ENCODE peak calls at places on chromosomes 13 and 19, in ten cellular contexts. N is fibroblast of villous mesenchyme; M is nephron progenitor cell; G is activated CD8-positive, alpha-beta memory T cell treated with anti-CD3 and anti-CD28 coated beads for 1 hour; D is activated naive CD8-positive, alpha-beta T cell treated with anti-CD3 and anti-CD28 coated beads, Interleukin-2, amount 50 U/mL, for 24 hours; C is dermis microvascular lymphatic vessel endothelial cell; O is stimulated activated CD4-positive, alpha-beta T cell treated with anti-CD3 and anti-CD28 coated beads, Interleukin-4, amount 100 ng/mL, for 1 hour; W is amniotic stem cell; F is HFF-Myc; E is T-helper 1 cell. V is an unnamed sample.

GRCh38 chr13:108561152-108561551 is 68.3 kb upstream of the MYO16 start:
- DNase-seq in E (no peak), W (no peak), G (no peak), D (no peak), O (no peak), N (no peak), F (no peak), C (no peak), M (no peak), V (no peak)

GRCh38 chr13:31044658-31045620 is 112.5 kb downstream of the TEX26 start:
- DNase-seq in O (no peak), M (no peak), W (no peak), N (no peak), C (peak), F (no peak), G (no peak), E (peak), D (peak), V (peak)

GRCh38 chr13:89923731-89924130 is 1423.8 kb upstream of the MIR17HG start:
- DNase-seq in G (no peak), O (no peak), D (no peak), C (no peak), F (no peak), M (no peak), W (no peak), E (no peak), N (peak), V (peak)

GRCh38 chr13:97914537-97914936 is 38.9 kb upstream of the IPO5 start:
- DNase-seq in W (no peak), N (no peak), E (no peak), F (no peak), C (no peak), O (no peak), M (no peak), D (no peak), G (no peak), V (no peak)

GRCh38 chr19:45757696-45758095 is 11.4 kb downstream of the SIX5 start:
- DNase-seq in D (no peak), F (no peak), C (no peak), W (no peak), N (no peak), O (no peak), G (no peak), E (no peak), M (no peak), V (no peak)

GRCh38 chr13:60230593-60230992 is 66.9 kb upstream of the DIAPH3 start:
- DNase-seq in F (no peak), E (no peak), D (no peak), W (no peak), C (no peak), M (no peak), N (peak), G (no peak), O (no peak), V (peak)

GRCh38 chr13:97502691-97503090 is 68.7 kb downstream of the RAP2A start:
- DNase-seq in E (no peak), N (peak), D (no peak), G (no peak), C (no peak), M (no peak), O (no peak), F (no peak), W (no peak), V (peak)

GRCh38 chr13:90867336-90867683 is 480.2 kb upstream of the MIR17HG start:
- DNase-seq in D (peak), N (peak), M (peak), F (peak), G (no peak), W (peak), C (peak), O (no peak), E (peak), V (peak)

GRCh38 chr13:50686547-50686946 is 156.9 kb downstream of the DLEU7 start:
- DNase-seq in F (no peak), G (no peak), N (no peak), M (no peak), W (no peak), E (no peak), O (no peak), D (no peak), C (no peak), V (no peak)

GRCh38 chr19:12769689-12770088 is 5.7 kb downstream of the HOOK2 start:
- DNase-seq in G (no peak), O (peak), E (peak), D (peak), M (peak), F (no peak), W (no peak), N (no peak), C (peak), V (no peak)

GRCh38 chr19:50377051-50377441 is 789 bp downstream of the NR1H2 start:
- DNase-seq in M (peak), D (peak), N (no peak), O (peak), E (no peak), C (peak), G (no peak), F (no peak), W (no peak), V (peak)

GRCh38 chr13:83819611-83820010 is 62.7 kb downstream of the SLITRK1 start:
- DNase-seq in F (no peak), O (no peak), W (no peak), C (no peak), G (no peak), N (no peak), D (no peak), E (no peak), M (no peak), V (no peak)

GRCh38 chr13:109151255-109151654 is 521.8 kb downstream of the MYO16 start:
- DNase-seq in G (no peak), F (no peak), N (peak), M (no peak), E (no peak), W (no peak), C (no peak), D (no peak), O (no peak), V (peak)

GRCh38 chr13:41562083-41562482 is 104.7 kb downstream of the RGCC start:
- DNase-seq in D (no peak), F (peak), N (peak), M (no peak), W (peak), C (peak), G (no peak), O (no peak), E (no peak), V (peak)

GRCh38 chr19:45908956-45909355 is 5.6 kb downstream of the NANOS2 start:
- DNase-seq in E (no peak), D (no peak), N (no peak), C (no peak), M (no peak), W (no peak), O (no peak), F (no peak), G (no peak), V (no peak)

V was measured in mesenchymal stem cell.